ENCODE peak calls at places on chromosomes 16 and 17, in four cellular contexts. W, J, N and K are unnamed samples.

GRCh38 chr17:70298929-70299529 is 129.7 kb downstream of the KCNJ2 start:
- DNase-seq in N (no peak), W (no peak), J (no peak), K (no peak)

GRCh38 chr16:77584205-77584859 is 138.0 kb upstream of the NUDT7 start:
- DNase-seq in N (peak), J (no peak), W (no peak), K (no peak)

GRCh38 chr16:11783319-11784047 is 13.6 kb downstream of the ZC3H7A start:
- DNase-seq in W (no peak), J (no peak), N (no peak), K (peak)

GRCh38 chr17:72053069-72053846 is 67.6 kb upstream of the SOX9 start:
- DNase-seq in W (no peak), J (no peak), N (no peak), K (no peak)

GRCh38 chr16:12573300-12573699 is 230.4 kb downstream of the CPPED1 start:
- DNase-seq in W (no peak), J (no peak), N (no peak), K (no peak)

GRCh38 chr16:22815863-22816262 is 1.9 kb downstream of the HS3ST2 start:
- DNase-seq in J (no peak), N (no peak), W (no peak), K (no peak)

GRCh38 chr17:64202683-64203430 is 60.2 kb downstream of the TEX2 start:
- DNase-seq in J (no peak), N (no peak), W (no peak), K (no peak)

GRCh38 chr17:9006175-9006767 is 15.0 kb upstream of the NTN1 start:
- DNase-seq in J (no peak), N (no peak), W (no peak), K (no peak)

GRCh38 chr16:11639925-11640899 is 28.0 kb upstream of the SNN start:
- DNase-seq in J (peak), N (peak), W (peak), K (peak)

GRCh38 chr16:1154887-1155331 is 2.0 kb downstream of the CACNA1H start:
- DNase-seq in W (no peak), N (no peak), J (no peak), K (no peak)

GRCh38 chr16:1152123-1152638 is 725 bp upstream of the CACNA1H start:
- DNase-seq in N (no peak), J (no peak), W (no peak), K (no peak)

GRCh38 chr16:1152651-1153259 is at the start of gene CACNA1H:
- DNase-seq in W (no peak), N (no peak), J (no peak), K (no peak)

GRCh38 chr16:1154291-1154886 is 1.5 kb downstream of the CACNA1H start:
- DNase-seq in J (no peak), W (no peak), N (no peak), K (no peak)

DNA sequence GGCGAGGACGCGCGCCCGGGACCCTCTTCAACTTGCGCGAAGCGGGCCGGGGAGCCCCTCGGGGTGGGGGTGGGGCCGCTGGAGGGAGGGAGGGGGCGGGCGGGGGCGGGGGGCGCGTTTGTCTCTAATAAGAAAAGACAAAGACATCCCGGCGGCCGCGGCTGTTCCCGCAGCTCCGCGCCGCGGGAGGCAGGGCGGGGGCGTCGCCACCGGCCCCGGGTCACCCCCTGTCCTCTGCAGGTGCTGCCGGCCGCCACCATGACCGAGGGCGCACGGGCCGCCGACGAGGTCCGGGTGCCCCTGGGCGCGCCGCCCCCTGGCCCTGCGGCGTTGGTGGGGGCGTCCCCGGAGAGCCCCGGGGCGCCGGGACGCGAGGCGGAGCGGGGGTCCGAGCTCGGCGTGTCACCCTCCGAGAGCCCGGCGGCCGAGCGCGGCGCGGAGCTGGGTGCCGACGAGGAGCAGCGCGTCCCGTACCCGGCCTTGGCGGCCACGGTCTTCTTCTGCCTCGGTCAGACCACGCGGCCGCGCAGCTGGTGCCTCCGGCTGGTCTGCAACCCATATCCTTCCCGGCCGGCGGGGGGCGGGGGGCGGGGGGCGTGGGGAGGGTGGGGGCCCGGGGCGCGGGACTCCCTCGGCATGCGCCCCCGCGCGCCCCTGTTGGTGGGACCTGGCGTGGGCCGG is 714 bp downstream of the CACNA1H start:
- DNase-seq in J (no peak), W (no peak), N (no peak), K (no peak)
- H3K4me3 ChIP-seq in J (no peak), W (peak), N (peak), K (peak)

GRCh38 chr16:88306411-88306810 is 76.3 kb upstream of the ZNF469 start:
- DNase-seq in N (no peak), J (no peak), W (no peak), K (no peak)
- TF ChIP-seq CTCF in N (no peak), J (no peak), W (no peak), K (no peak)

DNA sequence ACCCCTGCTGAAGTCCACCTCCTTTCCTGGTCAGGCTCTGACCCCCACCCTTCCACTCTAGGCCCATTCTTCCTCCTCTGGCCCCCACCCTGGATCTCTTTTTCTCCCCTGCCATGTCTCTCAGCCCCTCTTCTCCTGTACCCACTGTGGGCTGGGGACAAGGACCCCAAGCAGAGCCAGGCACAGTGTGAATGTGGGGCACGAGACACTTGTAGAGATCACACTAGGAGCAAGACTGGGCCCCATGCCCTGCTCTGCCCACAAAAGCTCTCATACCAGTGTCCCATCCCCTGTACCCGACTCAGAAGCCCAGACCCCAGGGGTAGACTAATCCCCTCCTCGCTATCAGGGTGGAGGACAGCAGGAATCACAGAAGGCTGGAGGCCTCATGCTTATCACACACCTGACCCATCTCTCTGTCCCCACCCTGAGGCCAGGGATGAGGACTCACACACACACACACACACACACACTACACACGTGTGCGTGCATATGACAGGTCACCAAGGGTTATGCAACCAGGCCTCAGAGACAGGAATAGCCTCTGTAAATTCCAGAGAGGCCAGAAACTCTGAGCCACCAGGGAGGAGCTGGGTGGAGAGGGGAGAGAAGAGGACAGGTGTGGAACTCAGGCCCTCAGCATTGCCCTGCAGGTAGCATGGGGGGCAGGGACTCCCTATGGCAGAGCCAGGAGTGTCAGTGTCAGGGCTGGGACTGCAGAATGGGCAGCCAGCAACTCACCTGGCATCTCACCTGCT is 21.1 kb downstream of the ARHGAP27 start:
- DNase-seq in W (no peak), J (no peak), N (no peak), K (no peak)
- H3K4me3 ChIP-seq in W (no peak), J (no peak), N (no peak), K (no peak)

GRCh38 chr16:85104147-85104546 is 8.1 kb downstream of the CIBAR2 start:
- DNase-seq in W (no peak), J (no peak), N (no peak), K (no peak)
- TF ChIP-seq CTCF in W (no peak), J (no peak), N (no peak), K (no peak)